ENCODE peak calls at places on chromosomes 16 and 17, in seven cellular contexts. A, N, E, G, Z, M and U are unnamed samples. For H3K4me1, the result is how much of the 10 kb centered on the place peaks cover.

GRCh38 chr16:14202697-14203096 is 131.6 kb downstream of the MRTFB start:
- DNase-seq in A (no peak), N (no peak), E (no peak), G (peak), Z (no peak), M (peak), U (no peak)

GRCh38 chr16:84284168-84284722 is 10.4 kb upstream of the WFDC1 start:
- DNase-seq in A (no peak), N (peak), E (peak), G (no peak), Z (peak), M (peak), U (peak)

GRCh38 chr16:3988824-3989223 is 108.3 kb upstream of the CREBBP start:
- DNase-seq in A (no peak), N (no peak), E (no peak), G (no peak), Z (no peak), M (no peak), U (no peak)

GRCh38 chr16:340370-341091 is 12.0 kb downstream of the AXIN1 start:
- DNase-seq in A (peak), N (no peak), E (no peak), G (no peak), Z (no peak), M (no peak), U (no peak)

GRCh38 chr16:54651440-54651839 is 279.2 kb upstream of the IRX5 start:
- DNase-seq in A (no peak), N (no peak), E (no peak), G (no peak), Z (no peak), M (no peak), U (no peak)

GRCh38 chr16:12961621-12962020 is 60.2 kb downstream of the SHISA9 start:
- DNase-seq in A (no peak), N (no peak), E (no peak), G (no peak), Z (no peak), M (no peak), U (no peak)

GRCh38 chr17:72388765-72389473 is 268.1 kb downstream of the SOX9 start:
- DNase-seq in A (no peak), N (no peak), E (no peak), G (peak), Z (peak), M (no peak), U (no peak)

GRCh38 chr16:74603848-74604247 is 3.1 kb downstream of the GLG1 start:
- DNase-seq in A (no peak), N (no peak), E (no peak), G (peak), Z (peak), M (peak), U (no peak)

GRCh38 chr17:44002141-44002848 is 2.1 kb upstream of the NAGS start:
- DNase-seq in A (no peak), N (no peak), E (no peak), G (peak), Z (peak), M (peak), U (no peak)

GRCh38 chr16:12651765-12652531 is 151.7 kb downstream of the CPPED1 start:
- DNase-seq in A (no peak), N (no peak), E (no peak), G (no peak), Z (no peak), M (no peak), U (no peak)

GRCh38 chr16:56281256-56281805 is 90.0 kb downstream of the GNAO1 start:
- DNase-seq in A (no peak), N (no peak), E (no peak), G (no peak), Z (no peak), M (peak), U (no peak)

GRCh38 chr17:44935116-44935515 is 12.5 kb downstream of the KIF18B start:
- DNase-seq in A (peak), N (no peak), E (no peak), G (no peak), Z (no peak), M (no peak), U (no peak)

GRCh38 chr17:31323551-31323950 is 2.1 kb upstream of the EVI2A start:
- DNase-seq in A (no peak), N (no peak), E (no peak), G (no peak), Z (no peak), M (no peak), U (no peak)

GRCh38 chr17:31320791-31321190 is 631 bp downstream of the EVI2A start:
- DNase-seq in A (no peak), N (no peak), E (no peak), G (peak), Z (peak), M (peak), U (no peak)

GRCh38 chr17:31321971-31322370 is 549 bp upstream of the EVI2A start:
- DNase-seq in A (no peak), N (no peak), E (no peak), G (no peak), Z (no peak), M (no peak), U (no peak)

GRCh38 chr17:31320231-31320630 is 1.2 kb downstream of the EVI2A start:
- DNase-seq in A (no peak), N (no peak), E (no peak), G (no peak), Z (no peak), M (no peak), U (no peak)

GRCh38 chr17:31321481-31321880 is at the start of gene EVI2A:
- DNase-seq in A (no peak), N (peak), E (no peak), G (peak), Z (peak), M (peak), U (peak)
- H3K4me3 ChIP-seq in A (peak), N (no peak), E (no peak), G (peak), Z (no peak), M (peak), U (peak)

GRCh38 chr17:17526369-17526768 is 30.2 kb upstream of the RASD1 start:
- DNase-seq in A (no peak), N (no peak), E (no peak), G (no peak), Z (no peak), M (no peak), U (peak)

GRCh38 chr17:17527534-17527933 is 31.3 kb upstream of the RASD1 start:
- DNase-seq in A (no peak), N (no peak), E (no peak), G (no peak), Z (no peak), M (no peak), U (no peak)

GRCh38 chr17:17525956-17526355 is 29.8 kb upstream of the RASD1 start:
- DNase-seq in A (no peak), N (no peak), E (no peak), G (no peak), Z (no peak), M (no peak), U (peak)

GRCh38 chr17:17528696-17529652 is 32.8 kb upstream of the RASD1 start:
- DNase-seq in A (no peak), N (no peak), E (no peak), G (no peak), Z (no peak), M (no peak), U (no peak)

DNA sequence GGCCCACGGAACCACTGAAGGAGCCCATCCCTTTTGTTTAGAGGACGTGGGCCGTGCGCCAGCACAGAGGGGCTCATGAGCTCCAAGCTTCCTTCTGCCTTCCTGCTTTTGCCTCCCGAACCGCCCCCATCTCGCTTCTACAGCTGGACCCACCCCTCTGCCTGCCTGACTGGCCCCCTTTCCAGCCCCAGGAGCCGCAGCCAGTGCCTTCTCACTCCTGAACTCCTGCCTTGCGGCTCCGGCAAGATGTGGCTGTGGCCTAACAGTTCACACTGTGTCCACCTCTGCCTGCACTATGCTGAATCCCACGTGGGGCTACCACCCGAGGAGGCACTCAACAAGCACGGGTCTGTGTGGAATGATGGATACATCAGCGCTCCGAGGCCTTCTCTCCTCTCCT is 31.9 kb upstream of the RASD1 start:
- DNase-seq in A (no peak), N (no peak), E (no peak), G (no peak), Z (no peak), M (no peak), U (no peak)
- H3K27ac ChIP-seq in A (no peak), N (no peak), E (no peak), G (no peak), Z (no peak), M (no peak), U (no peak)

DNA sequence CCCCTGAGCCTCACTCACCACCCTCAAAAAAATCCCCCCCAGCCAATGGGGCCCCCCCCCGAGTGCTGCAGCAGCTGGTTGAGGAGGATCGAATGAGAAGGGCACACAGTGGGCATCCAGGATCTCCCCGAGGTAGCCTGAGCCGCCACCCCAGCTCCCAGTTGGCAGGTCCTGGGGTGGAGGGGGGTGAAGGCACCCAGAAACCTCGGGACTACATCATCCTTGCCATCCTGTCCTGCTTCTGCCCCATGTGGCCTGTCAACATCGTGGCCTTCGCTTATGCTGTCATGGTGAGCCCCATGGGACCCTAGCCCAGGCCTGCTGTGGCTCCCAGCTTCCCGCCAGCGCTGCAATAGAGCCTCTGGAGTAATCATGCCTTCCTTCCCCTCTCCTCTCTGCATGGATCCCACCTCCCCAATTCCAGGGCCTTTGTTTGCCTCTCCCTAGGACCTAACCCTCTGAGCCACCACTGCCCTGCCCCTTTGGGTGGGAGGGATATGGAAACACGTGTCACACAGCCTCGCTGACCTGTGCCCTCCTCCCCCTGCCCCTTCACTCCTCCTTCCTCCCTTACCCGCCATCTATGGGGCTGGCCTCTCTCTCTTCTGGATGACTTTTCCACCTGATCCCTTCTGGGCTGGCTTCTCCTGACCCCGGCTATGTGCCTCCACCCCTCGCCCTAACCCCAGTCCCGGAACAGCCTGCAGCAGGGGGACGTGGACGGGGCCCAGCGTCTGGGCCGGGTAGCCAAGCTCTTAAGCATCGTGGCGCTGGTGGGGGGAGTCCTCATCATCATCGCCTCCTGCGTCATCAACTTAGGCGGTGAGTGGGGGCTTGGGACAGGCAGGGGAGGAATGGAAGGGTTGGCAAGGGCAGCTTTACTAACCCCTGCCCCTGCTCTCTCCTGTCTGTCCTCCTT is 1.9 kb downstream of the PRRT2 start:
- DNase-seq in A (no peak), N (no peak), E (no peak), G (no peak), Z (no peak), M (no peak), U (no peak)
- H3K4me1 ChIP-seq in A (half or more), N (half or more), E (under half), G (under half), Z (under half), M (under half), U (half or more)

GRCh38 chr17:8004899-8005298 is 2.5 kb downstream of the GUCY2D start:
- DNase-seq in A (peak), N (no peak), E (no peak), G (peak), Z (peak), M (peak), U (no peak)

GRCh38 chr17:8005357-8005756 is 2.9 kb downstream of the GUCY2D start:
- DNase-seq in A (peak), N (no peak), E (no peak), G (peak), Z (no peak), M (peak), U (no peak)

GRCh38 chr17:8001976-8002645 is at the start of gene GUCY2D:
- DNase-seq in A (peak), N (peak), E (no peak), G (no peak), Z (no peak), M (no peak), U (no peak)

GRCh38 chr17:8003594-8004181 is 1.3 kb downstream of the GUCY2D start:
- DNase-seq in A (peak), N (no peak), E (no peak), G (no peak), Z (no peak), M (no peak), U (no peak)

DNA sequence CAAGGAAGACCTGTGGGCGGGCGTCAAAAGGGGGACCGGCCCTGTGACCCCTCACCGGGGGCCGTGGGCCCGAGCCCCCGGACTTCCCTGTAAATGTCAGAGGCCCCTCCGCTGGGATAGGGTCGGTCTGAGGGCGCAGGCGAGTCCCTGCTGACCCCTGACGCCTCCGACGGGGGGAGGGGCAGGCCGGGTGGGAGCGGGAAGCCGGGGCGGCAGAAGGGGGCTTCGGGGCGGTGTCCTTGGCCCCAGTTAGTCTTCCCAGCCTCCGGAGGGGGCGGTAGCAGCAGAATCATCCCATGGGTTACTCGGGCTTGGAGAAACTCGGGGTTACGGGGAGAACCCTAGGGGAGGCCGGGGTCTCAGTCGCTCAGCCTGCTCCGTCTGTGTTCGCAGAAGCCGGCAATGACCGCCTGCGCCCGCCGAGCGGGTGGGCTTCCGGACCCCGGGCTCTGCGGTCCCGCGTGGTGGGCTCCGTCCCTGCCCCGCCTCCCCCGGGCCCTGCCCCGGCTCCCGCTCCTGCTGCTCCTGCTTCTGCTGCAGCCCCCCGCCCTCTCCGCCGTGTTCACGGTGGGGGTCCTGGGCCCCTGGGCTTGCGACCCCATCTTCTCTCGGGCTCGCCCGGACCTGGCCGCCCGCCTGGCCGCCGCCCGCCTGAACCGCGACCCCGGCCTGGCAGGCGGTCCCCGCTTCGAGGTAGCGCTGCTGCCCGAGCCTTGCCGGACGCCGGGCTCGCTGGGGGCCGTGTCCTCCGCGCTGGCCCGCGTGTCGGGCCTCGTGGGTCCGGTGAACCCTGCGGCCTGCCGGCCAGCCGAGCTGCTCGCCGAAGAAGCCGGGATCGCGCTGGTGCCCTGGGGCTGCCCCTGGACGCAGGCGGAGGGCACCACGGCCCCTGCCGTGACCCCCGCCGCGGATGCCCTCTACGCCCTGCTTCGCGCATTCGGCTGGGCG is 505 bp downstream of the GUCY2D start:
- DNase-seq in A (peak), N (no peak), E (no peak), G (no peak), Z (no peak), M (peak), U (no peak)
- H3K4me3 ChIP-seq in A (peak), N (no peak), E (no peak), G (no peak), Z (no peak), M (no peak), U (peak)

GRCh38 chr17:70095455-70095854 is 20.4 kb downstream of the KCNJ16 start:
- DNase-seq in A (no peak), N (no peak), E (no peak), G (no peak), Z (no peak), M (no peak), U (no peak)
- H3K27ac ChIP-seq in A (no peak), N (no peak), E (no peak), G (no peak), Z (no peak), M (no peak), U (no peak)

GRCh38 chr17:27529230-27529796 is 73.1 kb downstream of the KSR1 start:
- DNase-seq in A (no peak), N (no peak), E (peak), G (peak), Z (peak), M (no peak), U (no peak)
- H3K4me1 ChIP-seq in A (under half), N (under half), E (under half), G (under half), Z (under half), M (under half), U (under half)

DNA sequence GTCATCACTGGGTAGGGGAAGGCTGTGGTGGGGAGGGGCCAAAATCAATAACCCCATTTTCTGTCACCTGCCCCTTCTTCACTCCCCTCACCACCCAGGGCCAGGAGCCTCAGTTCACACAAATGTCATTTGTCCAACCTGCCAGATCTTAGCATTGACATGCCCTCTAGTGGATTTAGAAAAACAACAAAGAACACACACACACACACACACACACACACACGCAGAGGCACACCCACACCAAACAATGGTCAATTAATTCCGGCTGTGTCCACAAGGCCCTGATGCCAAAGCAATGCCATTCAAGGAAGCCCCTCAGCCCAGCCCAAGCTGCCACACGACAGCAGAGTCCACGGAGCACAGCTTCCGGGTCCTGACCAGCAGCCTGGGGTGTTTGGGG is 68.4 kb downstream of the NOG start:
- DNase-seq in A (no peak), N (no peak), E (no peak), G (no peak), Z (no peak), M (no peak), U (no peak)
- H3K4me3 ChIP-seq in A (no peak), N (no peak), E (no peak), G (no peak), Z (no peak), M (no peak), U (no peak)

GRCh38 chr17:42796066-42796758 is 2.3 kb downstream of the COA3 start:
- DNase-seq in A (no peak), N (no peak), E (no peak), G (no peak), Z (no peak), M (no peak), U (no peak)
- H3K27ac ChIP-seq in A (no peak), N (peak), E (no peak), G (no peak), Z (no peak), M (no peak), U (no peak)